ENCODE peak calls at places on chromosomes 12 and 14, in eight cellular contexts. H is KBM-7; N is left kidney; C is brain microvascular endothelial cell; O is GM23248; D is T follicular helper cell; F is NCI-H1105; E is stimulated activated CD4-positive, alpha-beta T cell treated with anti-CD3 and anti-CD28 coated beads, Interleukin-1b, Interleukin-23, amount 100 ng/mL, for 1 hour. Y is an unnamed sample.

GRCh38 chr14:104451474-104451873 is 128.1 kb upstream of the C14orf180 start:
- DNase-seq in H (no peak), N (no peak), C (no peak), O (no peak), D (no peak), F (no peak), E (no peak), Y (peak)

GRCh38 chr14:104113631-104114420 is 24.6 kb upstream of the KIF26A start:
- DNase-seq in H (no peak), N (no peak), C (no peak), O (no peak), D (no peak), F (no peak), E (no peak), Y (no peak)

GRCh38 chr14:99531221-99532096 is 50.2 kb downstream of the CCNK start:
- DNase-seq in H (no peak), N (peak), C (peak), O (peak), D (no peak), F (no peak), E (no peak), Y (no peak)

GRCh38 chr12:100427078-100427477 is 46.6 kb upstream of the NR1H4 start:
- DNase-seq in H (no peak), N (no peak), C (peak), O (peak), D (no peak), F (no peak), E (no peak), Y (no peak)

GRCh38 chr14:64035143-64035542 is 182.3 kb downstream of the SYNE2 start:
- DNase-seq in H (no peak), N (peak), C (no peak), O (peak), D (no peak), F (no peak), E (no peak), Y (no peak)

GRCh38 chr12:12216349-12217017 is 50.4 kb downstream of the LRP6 start:
- DNase-seq in H (peak), N (no peak), C (no peak), O (no peak), D (no peak), F (no peak), E (no peak), Y (no peak)

GRCh38 chr14:33647385-33647786 is 303.5 kb downstream of the EGLN3 start:
- DNase-seq in H (no peak), N (no peak), C (peak), O (peak), D (no peak), F (no peak), E (no peak), Y (no peak)

GRCh38 chr12:33588082-33588712 is 148.6 kb upstream of the SYT10 start:
- DNase-seq in H (peak), N (no peak), C (peak), O (peak), D (no peak), F (no peak), E (no peak), Y (peak)

GRCh38 chr12:128861226-128862016 is 8.1 kb downstream of the GLT1D1 start:
- DNase-seq in H (no peak), N (peak), C (no peak), O (no peak), D (no peak), F (no peak), E (no peak), Y (no peak)

GRCh38 chr14:49783394-49784010 is 15.5 kb downstream of the KLHDC2 start:
- DNase-seq in H (no peak), N (no peak), C (no peak), O (no peak), D (no peak), F (no peak), E (no peak), Y (no peak)

GRCh38 chr12:79344855-79345840 is 345.6 kb downstream of the PAWR start:
- DNase-seq in H (peak), N (peak), C (peak), O (peak), D (no peak), F (peak), E (no peak), Y (peak)

GRCh38 chr12:96240251-96240650 is 46.1 kb downstream of the ELK3 start:
- DNase-seq in H (no peak), N (no peak), C (no peak), O (peak), D (no peak), F (no peak), E (no peak), Y (no peak)

GRCh38 chr12:109999649-109999971 is 380 bp downstream of the ANKRD13A start:
- DNase-seq in H (no peak), N (no peak), C (no peak), O (no peak), D (no peak), F (no peak), E (no peak), Y (no peak)

GRCh38 chr12:132858727-132859266 is 28.6 kb downstream of the CHFR start:
- DNase-seq in H (no peak), N (no peak), C (no peak), O (no peak), D (no peak), F (no peak), E (no peak), Y (no peak)

GRCh38 chr12:1591029-1591428 is 3.4 kb downstream of the FBXL14 start:
- DNase-seq in H (no peak), N (no peak), C (no peak), O (peak), D (no peak), F (no peak), E (no peak), Y (no peak)

GRCh38 chr14:23307687-23308644 is 1.3 kb downstream of the BCL2L2 start:
- DNase-seq in H (no peak), N (no peak), C (peak), O (peak), D (no peak), F (no peak), E (no peak), Y (no peak)

GRCh38 chr12:131025939-131026702 is 72.4 kb downstream of the ADGRD1 start:
- DNase-seq in H (no peak), N (no peak), C (no peak), O (no peak), D (no peak), F (no peak), E (no peak), Y (no peak)

GRCh38 chr14:105529506-105530445 is 3.4 kb downstream of the TMEM121 start:
- DNase-seq in H (no peak), N (peak), C (no peak), O (no peak), D (no peak), F (no peak), E (no peak), Y (no peak)

GRCh38 chr12:50517456-50518048 is 12.8 kb downstream of the DIP2B start:
- DNase-seq in H (peak), N (no peak), C (peak), O (peak), D (no peak), F (no peak), E (no peak), Y (no peak)

GRCh38 chr12:47778842-47779241 is 5.8 kb downstream of the SLC48A1 start:
- DNase-seq in H (no peak), N (no peak), C (no peak), O (no peak), D (no peak), F (no peak), E (no peak), Y (no peak)

GRCh38 chr14:61267336-61267735 is 13.8 kb downstream of the TMEM30B start:
- DNase-seq in H (no peak), N (no peak), C (no peak), O (peak), D (no peak), F (no peak), E (no peak), Y (no peak)

GRCh38 chr12:130102266-130102665 is 60.0 kb upstream of the FZD10 start:
- DNase-seq in H (no peak), N (no peak), C (no peak), O (no peak), D (no peak), F (no peak), E (no peak), Y (no peak)

GRCh38 chr12:66119229-66119869 is 11.2 kb downstream of the LLPH start:
- DNase-seq in H (no peak), N (no peak), C (no peak), O (peak), D (no peak), F (no peak), E (no peak), Y (no peak)

GRCh38 chr12:107328442-107329133 is 235.2 kb upstream of the CRY1 start:
- DNase-seq in H (peak), N (no peak), C (peak), O (no peak), D (no peak), F (no peak), E (no peak), Y (peak)

GRCh38 chr14:20429801-20430669 is 5.9 kb downstream of the KLHL33 start:
- DNase-seq in H (no peak), N (no peak), C (no peak), O (no peak), D (no peak), F (peak), E (no peak), Y (no peak)

GRCh38 chr14:74964787-74965769 is 9.7 kb upstream of the PGF start:
- DNase-seq in H (no peak), N (no peak), C (no peak), O (peak), D (no peak), F (no peak), E (no peak), Y (no peak)

GRCh38 chr12:89353188-89353822 is 1.0 kb upstream of the DUSP6 start:
- DNase-seq in H (peak), N (peak), C (peak), O (peak), D (no peak), F (peak), E (no peak), Y (peak)

GRCh38 chr14:102182190-102182589 is 42.5 kb downstream of the WDR20 start:
- DNase-seq in H (no peak), N (no peak), C (peak), O (peak), D (no peak), F (no peak), E (no peak), Y (no peak)

GRCh38 chr14:89466939-89467338 is 49.9 kb upstream of the FOXN3 start:
- DNase-seq in H (no peak), N (no peak), C (no peak), O (no peak), D (no peak), F (no peak), E (no peak), Y (no peak)

GRCh38 chr14:70002589-70003240 is 123.5 kb downstream of the SMOC1 start:
- DNase-seq in H (no peak), N (peak), C (no peak), O (peak), D (no peak), F (no peak), E (no peak), Y (no peak)

GRCh38 chr12:90174198-90174510 is 465.5 kb upstream of the ATP2B1 start:
- DNase-seq in H (no peak), N (peak), C (peak), O (peak), D (no peak), F (no peak), E (no peak), Y (no peak)

GRCh38 chr14:102363182-102363952 is 626 bp downstream of the TECPR2 start:
- DNase-seq in H (peak), N (no peak), C (peak), O (peak), D (peak), F (peak), E (no peak), Y (peak)

GRCh38 chr12:23099604-23100003 is 474.6 kb downstream of the ETNK1 start:
- DNase-seq in H (no peak), N (no peak), C (no peak), O (no peak), D (no peak), F (no peak), E (no peak), Y (peak)

GRCh38 chr12:114904254-114905003 is 220.5 kb upstream of the TBX3 start:
- DNase-seq in H (no peak), N (peak), C (peak), O (peak), D (no peak), F (no peak), E (no peak), Y (no peak)

GRCh38 chr12:69459477-69459876 is 10.7 kb upstream of the FRS2 start:
- DNase-seq in H (no peak), N (no peak), C (no peak), O (no peak), D (no peak), F (no peak), E (no peak), Y (no peak)

GRCh38 chr12:68034567-68034966 is 45.3 kb downstream of the IFNG-AS1 start:
- DNase-seq in H (peak), N (no peak), C (no peak), O (no peak), D (no peak), F (no peak), E (no peak), Y (no peak)

GRCh38 chr12:6323340-6323994 is 13.0 kb downstream of the PLEKHG6 start:
- DNase-seq in H (peak), N (peak), C (peak), O (peak), D (no peak), F (no peak), E (no peak), Y (peak)

GRCh38 chr12:27048822-27049752 is 26.7 kb downstream of the MED21 start:
- DNase-seq in H (no peak), N (no peak), C (peak), O (peak), D (no peak), F (no peak), E (no peak), Y (no peak)

GRCh38 chr12:15364221-15365170 is 42.2 kb downstream of the PTPRO start:
- DNase-seq in H (no peak), N (peak), C (no peak), O (peak), D (no peak), F (peak), E (no peak), Y (no peak)

Y was measured in HAP-1.